ENCODE peak calls at places on chromosome 14, in nine cellular contexts. U, Y, C, G, F, N, V, Z and W are unnamed samples.
A peak's percentile ranks its signal among the peaks of the same experiment; 100 is the strongest.

GRCh38 chr14:36976571-36977023 is 195.8 kb downstream of the SLC25A21 start:
- DNase-seq in N (no peak), U (no peak), C (no peak), F (no peak), Y (peak; percentile 30), V (peak; percentile 50), G (peak; percentile 45), Z (no peak), W (no peak)

GRCh38 chr14:95875831-95876768 is 532 bp upstream of the TUNAR start:
- DNase-seq in Y (no peak), F (no peak), U (no peak), V (no peak), N (no peak), C (no peak), Z (peak; percentile 71), G (no peak), W (no peak)

GRCh38 chr14:67942311-67942710 is 122.7 kb downstream of the RAD51B start:
- DNase-seq in Z (no peak), Y (no peak), N (no peak), F (no peak), V (no peak), C (no peak), U (no peak), G (no peak), W (no peak)

GRCh38 chr14:56136571-56137498 is 18.6 kb downstream of the PELI2 start:
- DNase-seq in C (no peak), N (no peak), F (no peak), Y (no peak), V (no peak), Z (no peak), G (no peak), U (no peak), W (no peak)

GRCh38 chr14:61129168-61129745 is 148.2 kb downstream of the SLC38A6 start:
- DNase-seq in Y (no peak), F (no peak), Z (no peak), N (no peak), V (no peak), G (no peak), C (no peak), U (no peak), W (no peak)

GRCh38 chr14:38721822-38722431 is 381.1 kb downstream of the SEC23A start:
- DNase-seq in U (no peak), V (peak; percentile 22), F (peak; percentile 4), Y (peak; percentile 65), C (no peak), N (peak; percentile 40), G (peak; percentile 77), Z (no peak), W (no peak)

GRCh38 chr14:33359288-33359881 is 420.7 kb downstream of the NPAS3 start:
- DNase-seq in Y (no peak), G (no peak), N (no peak), C (no peak), U (no peak), Z (no peak), F (no peak), V (no peak), W (no peak)

GRCh38 chr14:70033561-70033960 is 154.3 kb downstream of the SMOC1 start:
- DNase-seq in F (no peak), Z (no peak), Y (no peak), U (no peak), N (no peak), V (no peak), G (no peak), C (no peak), W (no peak)

GRCh38 chr14:57089901-57090300 is 178.8 kb downstream of the EXOC5 start:
- DNase-seq in N (no peak), V (no peak), G (no peak), Y (no peak), Z (no peak), C (no peak), U (no peak), F (no peak), W (no peak)

GRCh38 chr14:53668861-53669260 is 287.8 kb downstream of the BMP4 start:
- DNase-seq in V (no peak), C (no peak), Y (no peak), U (no peak), N (no peak), Z (no peak), F (no peak), G (no peak), W (no peak)

GRCh38 chr14:76313303-76313702 is 62.6 kb upstream of the ESRRB start:
- DNase-seq in Y (no peak), U (no peak), G (no peak), N (no peak), V (no peak), F (no peak), Z (no peak), C (peak; percentile 3), W (no peak)

GRCh38 chr14:72558721-72559120 is 335.2 kb downstream of the DPF3 start:
- DNase-seq in C (no peak), Z (no peak), V (no peak), Y (no peak), U (no peak), N (no peak), G (no peak), F (no peak), W (no peak)

GRCh38 chr14:96663076-96663475 is 134.1 kb upstream of the VRK1 start:
- DNase-seq in U (peak; percentile 61), G (no peak), Z (peak; percentile 34), N (no peak), Y (no peak), C (no peak), V (no peak), F (no peak), W (no peak)

GRCh38 chr14:21054768-21055145 is 2.9 kb upstream of the RNASE8 start:
- DNase-seq in Y (no peak), U (no peak), N (no peak), G (no peak), V (no peak), F (no peak), Z (no peak), C (no peak), W (no peak)

GRCh38 chr14:37515761-37516160 is 79.3 kb downstream of the FOXA1 start:
- DNase-seq in Y (no peak), F (no peak), G (no peak), N (no peak), Z (no peak), C (no peak), V (no peak), U (no peak), W (no peak)

GRCh38 chr14:68616255-68616902 is 176.5 kb downstream of the ZFP36L1 start:
- DNase-seq in Y (no peak), Z (no peak), C (no peak), G (no peak), U (no peak), V (no peak), F (no peak), N (peak; percentile 37), W (no peak)

DNA sequence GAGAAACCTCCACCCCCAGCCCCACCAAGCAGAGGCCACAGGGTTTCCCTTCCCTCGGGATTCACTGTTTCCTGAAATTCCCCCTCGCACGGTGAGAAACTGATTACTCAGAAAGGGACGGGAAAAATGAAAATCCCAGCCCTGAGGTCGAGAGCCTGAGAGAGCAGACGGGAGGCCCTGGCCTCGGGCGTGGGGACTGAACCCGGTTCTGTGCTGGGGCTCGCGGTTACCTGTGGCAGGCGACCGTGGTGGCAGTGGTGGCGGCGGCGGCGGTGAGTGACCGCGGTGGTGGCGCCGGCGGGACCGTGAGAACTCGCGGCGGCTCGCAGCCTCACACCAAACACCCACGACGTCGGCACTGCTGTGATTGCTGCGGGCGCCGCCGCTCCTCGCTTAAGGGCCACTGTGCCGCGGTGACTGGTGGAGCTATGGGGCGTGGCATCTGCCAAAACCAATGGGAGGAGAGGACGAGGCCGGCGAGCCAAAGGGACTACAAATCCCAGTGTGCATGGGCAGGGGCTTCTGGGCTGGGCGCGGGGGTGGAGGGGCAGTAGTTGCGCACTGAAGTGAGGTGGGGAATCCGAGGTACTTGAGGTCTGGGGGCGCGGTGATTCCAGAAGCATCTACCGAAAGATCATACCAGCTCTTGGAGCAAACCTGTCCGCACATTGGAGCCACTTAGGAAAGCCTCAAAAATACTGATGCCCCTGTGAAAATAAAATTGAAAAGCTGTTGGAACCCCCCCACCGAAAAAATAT is at the start of gene LGMN:
- DNase-seq in Y (peak; percentile 97), N (peak; percentile 88), U (peak; percentile 98), F (no peak), V (peak; percentile 43), C (peak; percentile 99), Z (peak; percentile 96), G (peak; percentile 92), W (peak; percentile 97)
- TF ChIP-seq POLR2A in Y (no peak), N (peak; percentile 92), U (peak; percentile 63), F (peak; percentile 96), V (no peak), C (peak; percentile 95), Z (peak; percentile 63), G (peak; percentile 99), W (no peak)

GRCh38 chr14:92846162-92846897 is 52.2 kb downstream of the GOLGA5 start:
- DNase-seq in N (peak; percentile 2), G (no peak), U (no peak), C (no peak), Y (no peak), Z (no peak), F (peak; percentile 86), V (peak; percentile 9), W (no peak)
- H3K4me1 ChIP-seq in N (peaks cover 6% of the 10 kb centered on the region), G (peaks cover 10% of the 10 kb centered on the region), U (peaks cover 3% of the 10 kb centered on the region), C (no peaks in the 10 kb centered on the region), Y (no peaks in the 10 kb centered on the region), Z (peaks cover 18% of the 10 kb centered on the region), F (peaks cover 7% of the 10 kb centered on the region), V (no peaks in the 10 kb centered on the region), W (no peaks in the 10 kb centered on the region)

GRCh38 chr14:22903742-22904087 is 15.2 kb downstream of the RBM23 start:
- DNase-seq in N (no peak), C (no peak), Z (no peak), F (no peak), V (no peak), G (no peak), Y (no peak), U (no peak), W (no peak)

GRCh38 chr14:22908601-22909000 is 10.3 kb downstream of the RBM23 start:
- DNase-seq in N (no peak), Z (no peak), C (no peak), Y (no peak), U (no peak), V (no peak), F (no peak), G (no peak), W (no peak)

GRCh38 chr14:22906073-22906472 is 12.9 kb downstream of the RBM23 start:
- DNase-seq in N (no peak), F (no peak), Y (no peak), C (no peak), V (no peak), Z (no peak), G (no peak), U (no peak), W (no peak)

GRCh38 chr14:22907429-22907828 is 11.5 kb downstream of the RBM23 start:
- DNase-seq in C (no peak), V (no peak), N (no peak), Z (no peak), G (no peak), Y (no peak), F (no peak), U (no peak), W (no peak)

GRCh38 chr14:22905627-22906026 is 13.3 kb downstream of the RBM23 start:
- DNase-seq in U (no peak), N (no peak), C (no peak), G (no peak), V (no peak), Y (no peak), F (no peak), Z (no peak), W (no peak)
- TF ChIP-seq POLR2AphosphoS5 in U (no peak), N (no peak), C (no peak), G (no peak), V (no peak), Y (no peak), F (no peak), Z (no peak), W (no peak)

GRCh38 chr14:91367173-91368171 is 50.1 kb downstream of the CCDC88C start:
- DNase-seq in U (no peak), Y (peak; percentile 85), F (peak; percentile 82), N (no peak), C (no peak), Z (no peak), G (no peak), V (no peak), W (no peak)
- TF ChIP-seq POLR2A in U (no peak), Y (no peak), F (peak; percentile 53), N (no peak), C (no peak), Z (no peak), G (no peak), V (no peak), W (no peak)